ENCODE peak calls at places on chromosomes 16 and 17, in seven cellular contexts. One of them, this sample, is unnamed.

GRCh38 chr17:29615048-29615385 is 7.7 kb downstream of the CORO6 start:
- DNase-seq in cardiac fibroblast: no peak
- DNase-seq in thoracic aorta: no peak
- DNase-seq in nephron progenitor cell: peak; percentile 18
- DNase-seq in stomach: no peak
- DNase-seq in foreskin fibroblast: no peak
- DNase-seq in fibroblast of mammary gland: peak; percentile 15
- DNase-seq in this sample: no peak

GRCh38 chr17:50264263-50265113 is 9.8 kb upstream of the TMEM92 start:
- DNase-seq in stomach: no peak
- DNase-seq in foreskin fibroblast: peak; percentile 66
- DNase-seq in cardiac fibroblast: no peak
- DNase-seq in nephron progenitor cell: peak; percentile 49
- DNase-seq in fibroblast of mammary gland: peak; percentile 67
- DNase-seq in thoracic aorta: no peak
- DNase-seq in this sample: no peak

GRCh38 chr16:370980-371728 is 816 bp upstream of the MRPL28 start:
- DNase-seq in foreskin fibroblast: no peak
- DNase-seq in cardiac fibroblast: no peak
- DNase-seq in stomach: no peak
- DNase-seq in nephron progenitor cell: no peak
- DNase-seq in thoracic aorta: no peak
- DNase-seq in fibroblast of mammary gland: no peak
- DNase-seq in this sample: no peak

GRCh38 chr17:74446551-74447500 is 14.9 kb downstream of the GPRC5C start:
- DNase-seq in nephron progenitor cell: no peak
- DNase-seq in fibroblast of mammary gland: peak; percentile 54
- DNase-seq in thoracic aorta: peak; percentile 82
- DNase-seq in cardiac fibroblast: peak; percentile 70
- DNase-seq in foreskin fibroblast: no peak
- DNase-seq in stomach: peak; percentile 87
- DNase-seq in this sample: no peak

GRCh38 chr17:28072935-28073533 is 30.6 kb downstream of the NLK start:
- DNase-seq in cardiac fibroblast: no peak
- DNase-seq in nephron progenitor cell: no peak
- DNase-seq in stomach: no peak
- DNase-seq in thoracic aorta: no peak
- DNase-seq in fibroblast of mammary gland: no peak
- DNase-seq in foreskin fibroblast: no peak
- DNase-seq in this sample: no peak

GRCh38 chr16:24773771-24774427 is 44.4 kb downstream of the TNRC6A start:
- DNase-seq in foreskin fibroblast: no peak
- DNase-seq in stomach: no peak
- DNase-seq in cardiac fibroblast: no peak
- DNase-seq in thoracic aorta: no peak
- DNase-seq in fibroblast of mammary gland: peak; percentile 32
- DNase-seq in nephron progenitor cell: no peak
- DNase-seq in this sample: no peak

GRCh38 chr17:81030726-81031570 is 4.0 kb upstream of the BAIAP2 start:
- DNase-seq in nephron progenitor cell: no peak
- DNase-seq in cardiac fibroblast: peak; percentile 61
- DNase-seq in foreskin fibroblast: no peak
- DNase-seq in stomach: no peak
- DNase-seq in fibroblast of mammary gland: no peak
- DNase-seq in thoracic aorta: no peak
- DNase-seq in this sample: no peak

GRCh38 chr17:55433629-55434422 is 12.2 kb upstream of the MMD start:
- DNase-seq in cardiac fibroblast: peak; percentile 95
- DNase-seq in foreskin fibroblast: peak; percentile 93
- DNase-seq in stomach: peak; percentile 46
- DNase-seq in thoracic aorta: no peak
- DNase-seq in nephron progenitor cell: no peak
- DNase-seq in fibroblast of mammary gland: peak; percentile 97
- DNase-seq in this sample: no peak

DNA sequence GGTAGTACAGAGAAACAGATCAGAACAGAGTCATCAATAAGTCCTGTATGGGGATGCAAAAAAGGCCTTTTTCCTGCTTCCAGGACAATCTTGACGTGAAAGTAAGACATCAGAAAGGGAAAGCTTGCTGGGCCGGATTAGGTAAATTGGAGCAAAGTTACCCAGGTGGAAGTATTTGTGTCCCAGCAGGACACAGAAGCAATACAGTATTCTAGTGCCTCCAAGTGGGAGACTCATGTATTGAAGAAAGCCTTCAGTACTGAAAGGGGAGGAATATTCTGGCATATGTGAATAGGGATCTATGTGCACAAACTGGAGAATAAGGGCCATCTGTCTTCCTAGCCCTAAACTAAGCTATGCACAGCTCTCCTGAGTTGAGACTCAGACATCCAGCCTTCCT is 327.2 kb upstream of the CDH8 start:
- DNase-seq in fibroblast of mammary gland: no peak
- DNase-seq in foreskin fibroblast: no peak
- DNase-seq in thoracic aorta: no peak
- DNase-seq in stomach: no peak
- DNase-seq in cardiac fibroblast: no peak
- DNase-seq in nephron progenitor cell: no peak
- DNase-seq in this sample: no peak
- TF ChIP-seq CTCF in fibroblast of mammary gland: no peak
- TF ChIP-seq CTCF in foreskin fibroblast: no peak
- TF ChIP-seq CTCF in thoracic aorta: no peak
- TF ChIP-seq CTCF in stomach: no peak
- TF ChIP-seq CTCF in cardiac fibroblast: no peak
- TF ChIP-seq CTCF in nephron progenitor cell: peak; percentile 10
- TF ChIP-seq CTCF in this sample: peak; percentile 55

GRCh38 chr17:46123607-46124006 is 69.6 kb downstream of the KANSL1 start:
- DNase-seq in fibroblast of mammary gland: no peak
- DNase-seq in nephron progenitor cell: no peak
- DNase-seq in foreskin fibroblast: no peak
- DNase-seq in stomach: no peak
- DNase-seq in thoracic aorta: no peak
- DNase-seq in cardiac fibroblast: no peak
- DNase-seq in this sample: no peak
- TF ChIP-seq CTCF in fibroblast of mammary gland: no peak
- TF ChIP-seq CTCF in nephron progenitor cell: no peak
- TF ChIP-seq CTCF in foreskin fibroblast: no peak
- TF ChIP-seq CTCF in stomach: no peak
- TF ChIP-seq CTCF in thoracic aorta: no peak
- TF ChIP-seq CTCF in cardiac fibroblast: no peak
- TF ChIP-seq CTCF in this sample: no peak

GRCh38 chr16:20411055-20411454 is 1.7 kb downstream of the ACSM5 start:
- DNase-seq in nephron progenitor cell: no peak
- DNase-seq in stomach: no peak
- DNase-seq in foreskin fibroblast: no peak
- DNase-seq in thoracic aorta: no peak
- DNase-seq in fibroblast of mammary gland: no peak
- DNase-seq in cardiac fibroblast: no peak
- DNase-seq in this sample: no peak
- TF ChIP-seq CTCF in nephron progenitor cell: no peak
- TF ChIP-seq CTCF in stomach: no peak
- TF ChIP-seq CTCF in foreskin fibroblast: no peak
- TF ChIP-seq CTCF in thoracic aorta: no peak
- TF ChIP-seq CTCF in fibroblast of mammary gland: no peak
- TF ChIP-seq CTCF in cardiac fibroblast: no peak
- TF ChIP-seq CTCF in this sample: no peak

DNA sequence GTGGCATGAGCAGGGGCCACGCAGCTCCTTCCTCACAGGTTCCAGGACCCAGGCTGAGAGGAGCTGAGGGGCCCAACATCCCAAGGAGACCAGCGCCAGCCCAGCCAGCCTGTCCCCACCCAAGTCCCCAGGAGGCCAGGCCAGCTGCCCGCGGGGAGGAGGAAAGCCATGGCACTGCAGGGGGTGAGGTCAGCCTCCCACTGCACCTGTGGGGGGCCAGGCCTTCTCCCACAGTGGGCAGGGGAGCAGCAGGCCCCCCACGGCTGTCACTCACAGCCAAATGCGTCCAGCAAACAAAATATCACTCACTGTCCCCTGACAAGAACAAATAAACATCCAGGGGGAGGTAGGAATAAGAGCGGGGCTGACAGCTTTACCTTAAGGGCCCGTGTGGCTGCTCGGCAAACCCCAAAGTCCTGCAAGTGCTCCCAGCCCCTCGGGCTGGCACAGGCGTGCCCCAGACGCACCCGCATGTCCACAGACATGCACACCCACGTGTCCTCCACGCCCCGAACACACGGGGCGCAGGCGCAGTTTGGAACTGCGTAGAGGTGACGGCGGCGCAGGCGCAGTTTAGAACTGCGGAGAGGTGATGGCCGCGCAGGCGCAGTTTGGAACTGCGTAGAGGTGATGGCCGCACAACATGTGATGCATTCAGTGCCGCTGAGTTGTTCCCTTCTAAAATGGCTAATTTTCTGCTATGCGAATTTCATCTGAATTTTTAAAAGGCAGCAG is 291.1 kb downstream of the FOXL1 start:
- DNase-seq in fibroblast of mammary gland: no peak
- DNase-seq in foreskin fibroblast: no peak
- DNase-seq in thoracic aorta: no peak
- DNase-seq in nephron progenitor cell: no peak
- DNase-seq in stomach: no peak
- DNase-seq in cardiac fibroblast: no peak
- DNase-seq in this sample: no peak
- TF ChIP-seq CTCF in fibroblast of mammary gland: no peak
- TF ChIP-seq CTCF in foreskin fibroblast: no peak
- TF ChIP-seq CTCF in thoracic aorta: no peak
- TF ChIP-seq CTCF in nephron progenitor cell: no peak
- TF ChIP-seq CTCF in stomach: no peak
- TF ChIP-seq CTCF in cardiac fibroblast: no peak
- TF ChIP-seq CTCF in this sample: no peak

DNA sequence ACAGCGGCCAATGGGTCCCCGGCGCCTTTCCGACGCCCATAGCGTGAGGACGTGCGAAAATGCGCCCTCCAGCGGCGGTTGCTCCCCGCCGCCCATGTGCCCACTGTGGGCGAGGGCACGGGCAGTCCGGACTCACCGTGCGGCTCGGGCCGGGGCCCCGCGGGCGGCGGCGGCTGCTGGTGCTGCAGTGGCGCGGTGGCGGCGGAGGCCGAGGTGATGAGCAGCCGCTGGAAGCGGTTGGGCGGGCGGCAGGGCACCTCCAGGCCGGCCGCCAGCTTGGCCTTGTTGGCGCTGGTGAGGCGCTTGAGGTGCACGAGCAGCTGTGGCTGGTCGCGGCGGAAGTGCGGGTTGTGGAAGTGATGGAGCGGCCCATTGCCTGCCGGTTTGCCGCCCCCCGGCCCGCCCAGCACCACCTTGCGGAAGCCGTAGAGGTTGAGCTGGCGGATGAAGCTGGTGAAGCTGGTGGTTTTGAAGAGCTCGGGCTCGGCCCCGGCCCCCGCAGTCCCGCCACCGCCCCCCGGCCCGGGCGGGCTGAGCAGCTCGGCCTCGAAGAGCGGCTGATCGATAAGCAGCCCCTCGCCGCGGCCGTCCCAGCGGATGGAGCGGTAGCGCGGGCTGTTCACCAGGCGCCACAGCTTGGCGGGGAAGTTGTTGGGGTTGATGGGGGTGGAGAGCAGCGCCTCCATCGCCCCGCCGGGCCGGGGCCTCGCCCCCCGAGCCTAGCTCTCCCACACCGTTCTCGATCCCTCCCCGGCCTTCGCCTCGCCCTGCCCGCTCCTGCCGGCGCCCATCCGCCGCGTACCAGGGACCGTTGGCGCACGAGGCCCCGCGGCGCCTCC is at the start of gene HSF5:
- DNase-seq in fibroblast of mammary gland: no peak
- DNase-seq in cardiac fibroblast: peak; percentile 16
- DNase-seq in thoracic aorta: no peak
- DNase-seq in nephron progenitor cell: no peak
- DNase-seq in foreskin fibroblast: no peak
- DNase-seq in stomach: peak; percentile 36
- DNase-seq in this sample: no peak
- TF ChIP-seq CTCF in fibroblast of mammary gland: no peak
- TF ChIP-seq CTCF in cardiac fibroblast: no peak
- TF ChIP-seq CTCF in thoracic aorta: no peak
- TF ChIP-seq CTCF in nephron progenitor cell: no peak
- TF ChIP-seq CTCF in foreskin fibroblast: no peak
- TF ChIP-seq CTCF in stomach: no peak
- TF ChIP-seq CTCF in this sample: no peak

GRCh38 chr16:50627419-50627818 is 53.7 kb downstream of the SNX20 start:
- DNase-seq in thoracic aorta: peak; percentile 37
- DNase-seq in fibroblast of mammary gland: peak; percentile 21
- DNase-seq in stomach: peak; percentile 35
- DNase-seq in foreskin fibroblast: no peak
- DNase-seq in cardiac fibroblast: peak; percentile 55
- DNase-seq in nephron progenitor cell: peak; percentile 31
- DNase-seq in this sample: no peak
- TF ChIP-seq CTCF in thoracic aorta: peak; percentile 51
- TF ChIP-seq CTCF in fibroblast of mammary gland: peak; percentile 15
- TF ChIP-seq CTCF in stomach: peak; percentile 9
- TF ChIP-seq CTCF in foreskin fibroblast: peak; percentile 18
- TF ChIP-seq CTCF in cardiac fibroblast: peak; percentile 18
- TF ChIP-seq CTCF in nephron progenitor cell: peak; percentile 14
- TF ChIP-seq CTCF in this sample: no peak

GRCh38 chr17:75876938-75877751 is 1.2 kb downstream of the TRIM47 start:
- DNase-seq in foreskin fibroblast: peak; percentile 93
- DNase-seq in cardiac fibroblast: peak; percentile 98
- DNase-seq in stomach: peak; percentile 88
- DNase-seq in thoracic aorta: peak; percentile 93
- DNase-seq in fibroblast of mammary gland: peak; percentile 97
- DNase-seq in nephron progenitor cell: peak; percentile 28
- DNase-seq in this sample: no peak
- TF ChIP-seq CTCF in foreskin fibroblast: no peak
- TF ChIP-seq CTCF in cardiac fibroblast: no peak
- TF ChIP-seq CTCF in stomach: no peak
- TF ChIP-seq CTCF in thoracic aorta: no peak
- TF ChIP-seq CTCF in fibroblast of mammary gland: no peak
- TF ChIP-seq CTCF in nephron progenitor cell: no peak
- TF ChIP-seq CTCF in this sample: no peak

This sample was measured in progenitor cell of endocrine pancreas.